ENCODE peak calls at places on chromosomes 4 and X, in five cellular contexts. I, O, S, V and H are unnamed samples.

GRCh38 chr4:26410385-26411293 is 79.6 kb downstream of the CCKAR start:
- DNase-seq in O (no peak), V (peak), I (no peak), S (no peak), H (no peak)

GRCh38 chrX:56802428-56802827 is 73.4 kb downstream of the NBDY start:
- DNase-seq in V (no peak), I (no peak), S (no peak), O (no peak), H (no peak)

GRCh38 chr4:15147709-15148651 is 145.7 kb downstream of the CPEB2 start:
- DNase-seq in V (peak), O (no peak), I (no peak), S (no peak), H (no peak)

GRCh38 chrX:72038868-72039267 is 92.8 kb downstream of the RTL5 start:
- DNase-seq in I (no peak), V (no peak), S (no peak), O (no peak), H (no peak)

GRCh38 chr4:139560396-139561084 is 4.5 kb upstream of the SETD7 start:
- DNase-seq in S (no peak), I (no peak), V (no peak), O (no peak), H (no peak)

GRCh38 chr4:109803924-109804571 is 2.2 kb upstream of the CFI start:
- DNase-seq in S (peak), O (no peak), V (peak), I (no peak), H (no peak)

GRCh38 chrX:10177620-10178019 is 20.8 kb downstream of the CLCN4 start:
- DNase-seq in S (no peak), V (peak), I (no peak), O (no peak), H (no peak)

GRCh38 chr4:139054791-139055376 is 39.3 kb downstream of the NOCT start:
- DNase-seq in S (no peak), O (no peak), I (no peak), V (peak), H (no peak)

GRCh38 chr4:17385403-17385802 is 126.5 kb downstream of the QDPR start:
- DNase-seq in I (no peak), O (no peak), S (peak), V (peak), H (no peak)

GRCh38 chrX:154402622-154403127 is 4.5 kb downstream of the RPL10 start:
- DNase-seq in V (no peak), O (peak), I (no peak), S (no peak), H (no peak)

GRCh38 chrX:44651347-44651746 is 108.7 kb upstream of the FUNDC1 start:
- DNase-seq in V (peak), S (no peak), I (no peak), O (no peak), H (no peak)

GRCh38 chr4:104508224-104508623 is 13.5 kb upstream of the CXXC4 start:
- DNase-seq in S (no peak), V (no peak), I (no peak), O (no peak), H (no peak)

GRCh38 chrX:40146471-40147398 is 49.0 kb upstream of the BCOR start:
- DNase-seq in O (no peak), I (no peak), S (no peak), V (no peak), H (peak)

GRCh38 chr4:61923179-61923578 is 723.1 kb downstream of the ADGRL3 start:
- DNase-seq in S (no peak), V (no peak), O (no peak), I (no peak), H (no peak)

GRCh38 chrX:111348363-111348927 is 63.5 kb downstream of the DCX start:
- DNase-seq in O (no peak), I (no peak), V (no peak), S (no peak), H (peak)

GRCh38 chr4:20395160-20395773 is 143.6 kb downstream of the SLIT2 start:
- DNase-seq in V (peak), O (no peak), S (peak), I (no peak), H (no peak)

GRCh38 chr4:17336986-17337385 is 174.9 kb downstream of the QDPR start:
- DNase-seq in S (no peak), O (no peak), V (no peak), I (no peak), H (no peak)

GRCh38 chr4:112327950-112328349 is 30.8 kb downstream of the ALPK1 start:
- DNase-seq in S (no peak), V (peak), I (no peak), O (no peak), H (no peak)